ENCODE peak calls at places on chromosomes 6 and 20, in five cellular contexts. O is nephron progenitor cell, I is NT2/D1, D is SHP77, A is sciatic nerve. S is an unnamed sample.
A peak's percentile ranks its signal among the peaks of the same experiment; 100 is the strongest.

GRCh38 chr20:23212011-23212410 is 125.9 kb upstream of the CD93 start:
- DNase-seq in O (no peak), I (no peak), D (no peak), A (no peak), S (no peak)

GRCh38 chr6:112841553-112842337 is 494.6 kb downstream of the RFPL4B start:
- DNase-seq in O (no peak), I (no peak), D (no peak), A (no peak), S (no peak)

GRCh38 chr6:95352064-95352463 is 225.3 kb upstream of the MANEA start:
- DNase-seq in O (no peak), I (no peak), D (no peak), A (no peak), S (no peak)

GRCh38 chr6:38973178-38974057 is 75.2 kb upstream of the GLP1R start:
- DNase-seq in O (no peak), I (peak; percentile 58), D (peak; percentile 29), A (no peak), S (peak; percentile 56)

GRCh38 chr6:44041461-44042260 is 85.6 kb downstream of the MRPL14 start:
- DNase-seq in O (no peak), I (peak; percentile 69), D (no peak), A (peak; percentile 65), S (no peak)

GRCh38 chr6:73929421-73929820 is 233.4 kb downstream of the CD109 start:
- DNase-seq in O (no peak), I (no peak), D (no peak), A (no peak), S (no peak)

GRCh38 chr20:63183422-63184146 is 32.3 kb downstream of the YTHDF1 start:
- DNase-seq in O (peak; percentile 72), I (no peak), D (peak; percentile 64), A (no peak), S (peak; percentile 74)

GRCh38 chr20:51456511-51457280 is 85.8 kb downstream of the NFATC2 start:
- DNase-seq in O (peak; percentile 28), I (peak; percentile 33), D (peak; percentile 71), A (peak; percentile 98), S (peak; percentile 53)

GRCh38 chr6:79077680-79078056 is 386 bp downstream of the PHIP start:
- DNase-seq in O (peak; percentile 55), I (no peak), D (peak; percentile 49), A (no peak), S (no peak)

GRCh38 chr20:13166006-13166405 is 55.1 kb upstream of the ISM1 start:
- DNase-seq in O (no peak), I (no peak), D (no peak), A (no peak), S (no peak)

GRCh38 chr6:136989591-136990578 is 54.9 kb downstream of the IL20RA start:
- DNase-seq in O (peak; percentile 56), I (no peak), D (peak; percentile 91), A (no peak), S (peak; percentile 58)

S was measured in neural progenitor cell.